ENCODE peak calls at places on chromosomes 4 and X, in ten cellular contexts. Y is left kidney; R is fibroblast of mammary gland; I is CD8-positive, alpha-beta T cell; A is hippocampal formation; L is AG20443; N is CD8-positive, alpha-beta memory T cell; F is upper lobe of right lung; X is sigmoid colon; B is K562. G is an unnamed sample.

GRCh38 chrX:29699214-29699613 is 516.1 kb upstream of the MAGEB2 start:
- DNase-seq in Y (no peak), R (no peak), I (no peak), A (no peak), L (no peak), N (no peak), F (no peak), X (no peak), B (no peak), G (no peak)

GRCh38 chr4:11471613-11472012 is 42.9 kb upstream of the HS3ST1 start:
- DNase-seq in Y (no peak), R (no peak), I (peak), A (no peak), L (no peak), N (peak), F (no peak), X (peak), B (no peak), G (no peak)

GRCh38 chrX:66024570-66024969 is 15.3 kb downstream of the VSIG4 start:
- DNase-seq in Y (no peak), R (no peak), I (no peak), A (no peak), L (no peak), N (no peak), F (no peak), X (no peak), B (no peak), G (no peak)

GRCh38 chrX:5916945-5917344 is 311.7 kb downstream of the NLGN4X start:
- DNase-seq in Y (no peak), R (no peak), I (no peak), A (no peak), L (no peak), N (no peak), F (no peak), X (no peak), B (no peak), G (no peak)

GRCh38 chr4:83252782-83253405 is 31.7 kb downstream of the COQ2 start:
- DNase-seq in Y (peak), R (peak), I (peak), A (no peak), L (peak), N (peak), F (no peak), X (peak), B (peak), G (peak)

GRCh38 chrX:38110231-38110630 is 103.9 kb downstream of the SYTL5 start:
- DNase-seq in Y (no peak), R (peak), I (no peak), A (no peak), L (no peak), N (no peak), F (no peak), X (no peak), B (no peak), G (no peak)

GRCh38 chrX:2785538-2785937 is 33.7 kb downstream of the XG start:
- DNase-seq in Y (no peak), R (no peak), I (no peak), A (no peak), L (no peak), N (no peak), F (no peak), X (no peak), B (no peak), G (no peak)

GRCh38 chr4:110046588-110047049 is 133.9 kb downstream of the EGF start:
- DNase-seq in Y (no peak), R (peak), I (no peak), A (peak), L (no peak), N (no peak), F (no peak), X (no peak), B (no peak), G (peak)

GRCh38 chr4:22458112-22458511 is 57.8 kb downstream of the ADGRA3 start:
- DNase-seq in Y (peak), R (peak), I (no peak), A (no peak), L (no peak), N (no peak), F (no peak), X (no peak), B (no peak), G (no peak)

GRCh38 chr4:1460967-1461868 is 55.0 kb upstream of the NKX1-1 start:
- DNase-seq in Y (no peak), R (no peak), I (no peak), A (no peak), L (peak), N (no peak), F (peak), X (no peak), B (no peak), G (no peak)

GRCh38 chr4:140098481-140099132 is 55.4 kb downstream of the MAML3 start:
- DNase-seq in Y (no peak), R (peak), I (no peak), A (peak), L (peak), N (no peak), F (no peak), X (no peak), B (no peak), G (no peak)

GRCh38 chr4:109816082-109816442 is 500 bp downstream of the GAR1 start:
- DNase-seq in Y (no peak), R (no peak), I (peak), A (no peak), L (peak), N (peak), F (peak), X (no peak), B (peak), G (peak)

GRCh38 chr4:26736621-26737020 is 124.0 kb upstream of the STIM2 start:
- DNase-seq in Y (no peak), R (peak), I (no peak), A (no peak), L (no peak), N (no peak), F (no peak), X (no peak), B (no peak), G (no peak)

GRCh38 chr4:164424852-164425251 is 329.1 kb upstream of the SMIM31 start:
- DNase-seq in Y (peak), R (no peak), I (no peak), A (no peak), L (no peak), N (no peak), F (no peak), X (no peak), B (no peak), G (no peak)

GRCh38 chr4:140251566-140251965 is 97.6 kb upstream of the MAML3 start:
- DNase-seq in Y (no peak), R (no peak), I (no peak), A (no peak), L (no peak), N (no peak), F (no peak), X (no peak), B (no peak), G (no peak)

GRCh38 chr4:176584031-176584430 is 208.7 kb downstream of the VEGFC start:
- DNase-seq in Y (no peak), R (peak), I (no peak), A (no peak), L (peak), N (no peak), F (no peak), X (no peak), B (no peak), G (no peak)

GRCh38 chr4:83548151-83548905 is 12.4 kb downstream of the GPAT3 start:
- DNase-seq in Y (no peak), R (peak), I (peak), A (no peak), L (peak), N (peak), F (peak), X (peak), B (peak), G (peak)

GRCh38 chrX:130106071-130106470 is 4.2 kb downstream of the ELF4 start:
- DNase-seq in Y (peak), R (peak), I (no peak), A (no peak), L (no peak), N (no peak), F (no peak), X (no peak), B (no peak), G (no peak)

GRCh38 chr4:163263601-163264000 is 68.8 kb downstream of the NPY1R start:
- DNase-seq in Y (no peak), R (no peak), I (no peak), A (no peak), L (no peak), N (no peak), F (no peak), X (no peak), B (no peak), G (no peak)

GRCh38 chr4:71230613-71231012 is 108.2 kb upstream of the SLC4A4 start:
- DNase-seq in Y (no peak), R (no peak), I (no peak), A (no peak), L (no peak), N (no peak), F (no peak), X (no peak), B (no peak), G (no peak)

GRCh38 chr4:94304365-94304971 is 38.2 kb downstream of the HPGDS start:
- DNase-seq in Y (peak), R (peak), I (no peak), A (peak), L (peak), N (no peak), F (no peak), X (no peak), B (peak), G (peak)

GRCh38 chr4:25900901-25901500 is 13.0 kb upstream of the SMIM20 start:
- DNase-seq in Y (no peak), R (no peak), I (no peak), A (no peak), L (no peak), N (no peak), F (no peak), X (no peak), B (no peak), G (no peak)

G was measured in adipocyte.